ENCODE peak calls at places on chromosomes 13 and 19, in nine cellular contexts. F, W, R, P, C, K, D, B and S are unnamed samples.

GRCh38 chr13:44378277-44378676 is 4.7 kb downstream of the SERP2 start:
- DNase-seq in F (no peak), W (no peak), R (no peak), P (no peak), C (no peak), K (no peak), D (no peak), B (no peak), S (no peak)

GRCh38 chr19:48329167-48329891 is 4.0 kb downstream of the EMP3 start:
- DNase-seq in F (no peak), W (no peak), R (peak; percentile 45), P (no peak), C (peak; percentile 27), K (no peak), D (peak; percentile 38), B (peak; percentile 62), S (peak; percentile 66)

GRCh38 chr13:82803341-82803740 is 1078.9 kb downstream of the SLITRK1 start:
- DNase-seq in F (no peak), W (no peak), R (no peak), P (no peak), C (no peak), K (no peak), D (no peak), B (no peak), S (peak; percentile 4)

GRCh38 chr13:99812611-99813010 is 159.0 kb downstream of the ZIC5 start:
- DNase-seq in F (peak; percentile 34), W (no peak), R (no peak), P (no peak), C (peak; percentile 95), K (no peak), D (no peak), B (peak; percentile 26), S (peak; percentile 57)

GRCh38 chr13:51814825-51815650 is 11.1 kb upstream of the DHRS12 start:
- DNase-seq in F (no peak), W (peak; percentile 43), R (peak; percentile 85), P (peak; percentile 23), C (peak; percentile 62), K (peak; percentile 82), D (peak; percentile 64), B (peak; percentile 43), S (peak; percentile 54)

GRCh38 chr19:58558066-58558622 is at the start of gene UBE2M:
- DNase-seq in F (no peak), W (no peak), R (no peak), P (peak; percentile 48), C (no peak), K (no peak), D (no peak), B (peak; percentile 35), S (peak; percentile 57)

GRCh38 chr13:101473458-101473857 is 21.0 kb downstream of the ITGBL1 start:
- DNase-seq in F (peak; percentile 70), W (peak; percentile 21), R (no peak), P (peak; percentile 7), C (peak; percentile 11), K (no peak), D (no peak), B (peak; percentile 87), S (peak; percentile 91)

GRCh38 chr13:43284162-43284561 is 260.8 kb downstream of the DNAJC15 start:
- DNase-seq in F (no peak), W (no peak), R (no peak), P (no peak), C (peak; percentile 5), K (no peak), D (no peak), B (peak; percentile 69), S (peak; percentile 77)